ENCODE peak calls at places on chromosomes 1 and 21, in nine cellular contexts. One of them, this sample, is unnamed.

GRCh38 chr1:23798662-23799142 is 1.9 kb downstream of the GALE start:
- DNase-seq in SK-N-SH: peak
- DNase-seq in cardiac muscle cell: no peak
- DNase-seq in AG10803: no peak
- DNase-seq in CD8-positive, alpha-beta T cell: no peak
- DNase-seq in chondrocyte: no peak
- DNase-seq in IMR-90: no peak
- DNase-seq in fibroblast of pulmonary artery: no peak
- DNase-seq in bronchial epithelial cell: no peak
- DNase-seq in this sample: peak

GRCh38 chr1:31626451-31627202 is 9.1 kb downstream of the HCRTR1 start:
- DNase-seq in SK-N-SH: no peak
- DNase-seq in cardiac muscle cell: no peak
- DNase-seq in AG10803: peak
- DNase-seq in CD8-positive, alpha-beta T cell: no peak
- DNase-seq in chondrocyte: no peak
- DNase-seq in IMR-90: peak
- DNase-seq in fibroblast of pulmonary artery: peak
- DNase-seq in bronchial epithelial cell: no peak
- DNase-seq in this sample: no peak

GRCh38 chr1:183103141-183103540 is 79.9 kb downstream of the LAMC1 start:
- DNase-seq in SK-N-SH: no peak
- DNase-seq in cardiac muscle cell: peak
- DNase-seq in AG10803: no peak
- DNase-seq in CD8-positive, alpha-beta T cell: no peak
- DNase-seq in chondrocyte: no peak
- DNase-seq in IMR-90: no peak
- DNase-seq in fibroblast of pulmonary artery: no peak
- DNase-seq in bronchial epithelial cell: no peak
- DNase-seq in this sample: no peak

GRCh38 chr1:187443939-187444338 is 615.2 kb downstream of the PLA2G4A start:
- DNase-seq in SK-N-SH: no peak
- DNase-seq in cardiac muscle cell: peak
- DNase-seq in AG10803: no peak
- DNase-seq in CD8-positive, alpha-beta T cell: no peak
- DNase-seq in chondrocyte: no peak
- DNase-seq in IMR-90: no peak
- DNase-seq in fibroblast of pulmonary artery: no peak
- DNase-seq in bronchial epithelial cell: no peak
- DNase-seq in this sample: no peak

GRCh38 chr1:5904551-5904950 is 87.7 kb downstream of the NPHP4 start:
- DNase-seq in SK-N-SH: no peak
- DNase-seq in cardiac muscle cell: no peak
- DNase-seq in AG10803: no peak
- DNase-seq in CD8-positive, alpha-beta T cell: no peak
- DNase-seq in chondrocyte: no peak
- DNase-seq in IMR-90: no peak
- DNase-seq in fibroblast of pulmonary artery: no peak
- DNase-seq in bronchial epithelial cell: no peak
- DNase-seq in this sample: no peak

GRCh38 chr21:38599381-38599975 is 101.2 kb upstream of the ERG start:
- DNase-seq in SK-N-SH: no peak
- DNase-seq in cardiac muscle cell: no peak
- DNase-seq in AG10803: no peak
- DNase-seq in CD8-positive, alpha-beta T cell: no peak
- DNase-seq in chondrocyte: no peak
- DNase-seq in IMR-90: no peak
- DNase-seq in fibroblast of pulmonary artery: no peak
- DNase-seq in bronchial epithelial cell: no peak
- DNase-seq in this sample: no peak

GRCh38 chr1:64378826-64379225 is 91.1 kb upstream of the CACHD1 start:
- DNase-seq in SK-N-SH: no peak
- DNase-seq in cardiac muscle cell: no peak
- DNase-seq in AG10803: no peak
- DNase-seq in CD8-positive, alpha-beta T cell: no peak
- DNase-seq in chondrocyte: no peak
- DNase-seq in IMR-90: no peak
- DNase-seq in fibroblast of pulmonary artery: no peak
- DNase-seq in bronchial epithelial cell: no peak
- DNase-seq in this sample: no peak

GRCh38 chr1:111422546-111423391 is 4.8 kb downstream of the OVGP1 start:
- DNase-seq in SK-N-SH: no peak
- DNase-seq in cardiac muscle cell: no peak
- DNase-seq in AG10803: peak
- DNase-seq in CD8-positive, alpha-beta T cell: no peak
- DNase-seq in chondrocyte: no peak
- DNase-seq in IMR-90: peak
- DNase-seq in fibroblast of pulmonary artery: no peak
- DNase-seq in bronchial epithelial cell: peak
- DNase-seq in this sample: no peak

GRCh38 chr1:159430985-159431384 is 1.0 kb upstream of the OR10J4 start:
- DNase-seq in SK-N-SH: no peak
- DNase-seq in cardiac muscle cell: no peak
- DNase-seq in AG10803: no peak
- DNase-seq in CD8-positive, alpha-beta T cell: no peak
- DNase-seq in chondrocyte: no peak
- DNase-seq in IMR-90: no peak
- DNase-seq in fibroblast of pulmonary artery: no peak
- DNase-seq in bronchial epithelial cell: no peak
- DNase-seq in this sample: no peak

GRCh38 chr1:35505911-35506798 is 51.0 kb downstream of the KIAA0319L start:
- DNase-seq in SK-N-SH: peak
- DNase-seq in cardiac muscle cell: no peak
- DNase-seq in AG10803: peak
- DNase-seq in CD8-positive, alpha-beta T cell: peak
- DNase-seq in chondrocyte: no peak
- DNase-seq in IMR-90: peak
- DNase-seq in fibroblast of pulmonary artery: peak
- DNase-seq in bronchial epithelial cell: peak
- DNase-seq in this sample: no peak

GRCh38 chr1:4655674-4656532 is 1.5 kb downstream of the AJAP1 start:
- DNase-seq in SK-N-SH: peak
- DNase-seq in cardiac muscle cell: peak
- DNase-seq in AG10803: peak
- DNase-seq in CD8-positive, alpha-beta T cell: no peak
- DNase-seq in chondrocyte: no peak
- DNase-seq in IMR-90: no peak
- DNase-seq in fibroblast of pulmonary artery: peak
- DNase-seq in bronchial epithelial cell: peak
- DNase-seq in this sample: peak

GRCh38 chr1:110069302-110070281 is 880 bp downstream of the ALX3 start:
- DNase-seq in SK-N-SH: no peak
- DNase-seq in cardiac muscle cell: peak
- DNase-seq in AG10803: no peak
- DNase-seq in CD8-positive, alpha-beta T cell: no peak
- DNase-seq in chondrocyte: no peak
- DNase-seq in IMR-90: no peak
- DNase-seq in fibroblast of pulmonary artery: no peak
- DNase-seq in bronchial epithelial cell: no peak
- DNase-seq in this sample: no peak

GRCh38 chr21:34073749-34074282 is 438 bp downstream of the MRPS6 start:
- DNase-seq in SK-N-SH: peak
- DNase-seq in cardiac muscle cell: peak
- DNase-seq in AG10803: peak
- DNase-seq in CD8-positive, alpha-beta T cell: peak
- DNase-seq in chondrocyte: no peak
- DNase-seq in IMR-90: no peak
- DNase-seq in fibroblast of pulmonary artery: peak
- DNase-seq in bronchial epithelial cell: no peak
- DNase-seq in this sample: peak

GRCh38 chr1:8408151-8408839 is 90.4 kb downstream of the SLC45A1 start:
- DNase-seq in SK-N-SH: no peak
- DNase-seq in cardiac muscle cell: no peak
- DNase-seq in AG10803: peak
- DNase-seq in CD8-positive, alpha-beta T cell: no peak
- DNase-seq in chondrocyte: no peak
- DNase-seq in IMR-90: peak
- DNase-seq in fibroblast of pulmonary artery: peak
- DNase-seq in bronchial epithelial cell: no peak
- DNase-seq in this sample: no peak

GRCh38 chr1:115183158-115183557 is 93.9 kb upstream of the TSPAN2 start:
- DNase-seq in SK-N-SH: no peak
- DNase-seq in cardiac muscle cell: no peak
- DNase-seq in AG10803: no peak
- DNase-seq in CD8-positive, alpha-beta T cell: no peak
- DNase-seq in chondrocyte: no peak
- DNase-seq in IMR-90: no peak
- DNase-seq in fibroblast of pulmonary artery: no peak
- DNase-seq in bronchial epithelial cell: no peak
- DNase-seq in this sample: no peak
- TF ChIP-seq CTCF in SK-N-SH: no peak
- TF ChIP-seq CTCF in cardiac muscle cell: no peak
- TF ChIP-seq CTCF in AG10803: no peak
- TF ChIP-seq CTCF in CD8-positive, alpha-beta T cell: no peak
- TF ChIP-seq CTCF in chondrocyte: no peak
- TF ChIP-seq CTCF in IMR-90: no peak
- TF ChIP-seq CTCF in fibroblast of pulmonary artery: no peak
- TF ChIP-seq CTCF in bronchial epithelial cell: no peak
- TF ChIP-seq CTCF in this sample: no peak

GRCh38 chr1:168470821-168471473 is 72.8 kb downstream of the XCL2 start:
- DNase-seq in SK-N-SH: no peak
- DNase-seq in cardiac muscle cell: no peak
- DNase-seq in AG10803: peak
- DNase-seq in CD8-positive, alpha-beta T cell: no peak
- DNase-seq in chondrocyte: no peak
- DNase-seq in IMR-90: peak
- DNase-seq in fibroblast of pulmonary artery: peak
- DNase-seq in bronchial epithelial cell: peak
- DNase-seq in this sample: no peak
- TF ChIP-seq CTCF in SK-N-SH: peak
- TF ChIP-seq CTCF in cardiac muscle cell: no peak
- TF ChIP-seq CTCF in AG10803: peak
- TF ChIP-seq CTCF in CD8-positive, alpha-beta T cell: no peak
- TF ChIP-seq CTCF in chondrocyte: peak
- TF ChIP-seq CTCF in IMR-90: no peak
- TF ChIP-seq CTCF in fibroblast of pulmonary artery: no peak
- TF ChIP-seq CTCF in bronchial epithelial cell: no peak
- TF ChIP-seq CTCF in this sample: no peak

DNA sequence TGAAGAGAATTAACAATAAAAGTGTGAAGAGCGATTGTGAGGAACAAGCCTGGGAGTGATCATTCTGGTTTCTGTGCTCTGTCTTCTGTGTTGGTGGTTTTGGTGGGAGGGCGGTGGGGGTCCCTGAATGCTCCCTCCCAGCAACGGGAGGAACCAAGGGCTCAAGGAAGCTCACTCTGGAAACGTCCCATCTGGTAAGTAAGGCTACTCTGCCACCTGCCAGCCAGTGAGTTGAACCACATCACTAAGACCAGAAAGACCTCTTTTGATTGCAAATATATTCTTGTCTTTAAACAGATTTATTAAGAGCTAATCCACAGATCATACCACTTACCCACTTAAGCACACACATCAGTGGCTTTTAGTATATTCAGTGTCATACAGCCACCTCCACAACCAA is 125.0 kb downstream of the PRDM2 start:
- DNase-seq in SK-N-SH: peak
- DNase-seq in cardiac muscle cell: no peak
- DNase-seq in AG10803: peak
- DNase-seq in CD8-positive, alpha-beta T cell: no peak
- DNase-seq in chondrocyte: peak
- DNase-seq in IMR-90: peak
- DNase-seq in fibroblast of pulmonary artery: no peak
- DNase-seq in bronchial epithelial cell: no peak
- DNase-seq in this sample: no peak
- TF ChIP-seq CTCF in SK-N-SH: peak
- TF ChIP-seq CTCF in cardiac muscle cell: no peak
- TF ChIP-seq CTCF in AG10803: peak
- TF ChIP-seq CTCF in CD8-positive, alpha-beta T cell: no peak
- TF ChIP-seq CTCF in chondrocyte: peak
- TF ChIP-seq CTCF in IMR-90: peak
- TF ChIP-seq CTCF in fibroblast of pulmonary artery: no peak
- TF ChIP-seq CTCF in bronchial epithelial cell: no peak
- TF ChIP-seq CTCF in this sample: no peak

GRCh38 chr1:150164224-150164623 is 14.5 kb downstream of the PLEKHO1 start:
- DNase-seq in SK-N-SH: no peak
- DNase-seq in cardiac muscle cell: no peak
- DNase-seq in AG10803: no peak
- DNase-seq in CD8-positive, alpha-beta T cell: no peak
- DNase-seq in chondrocyte: no peak
- DNase-seq in IMR-90: no peak
- DNase-seq in fibroblast of pulmonary artery: no peak
- DNase-seq in bronchial epithelial cell: no peak
- DNase-seq in this sample: no peak

GRCh38 chr1:150164769-150165168 is 15.1 kb downstream of the PLEKHO1 start:
- DNase-seq in SK-N-SH: no peak
- DNase-seq in cardiac muscle cell: no peak
- DNase-seq in AG10803: no peak
- DNase-seq in CD8-positive, alpha-beta T cell: no peak
- DNase-seq in chondrocyte: no peak
- DNase-seq in IMR-90: peak
- DNase-seq in fibroblast of pulmonary artery: no peak
- DNase-seq in bronchial epithelial cell: no peak
- DNase-seq in this sample: no peak

GRCh38 chr1:150162862-150163706 is 13.4 kb downstream of the PLEKHO1 start:
- DNase-seq in SK-N-SH: peak
- DNase-seq in cardiac muscle cell: peak
- DNase-seq in AG10803: peak
- DNase-seq in CD8-positive, alpha-beta T cell: no peak
- DNase-seq in chondrocyte: no peak
- DNase-seq in IMR-90: peak
- DNase-seq in fibroblast of pulmonary artery: peak
- DNase-seq in bronchial epithelial cell: peak
- DNase-seq in this sample: peak

GRCh38 chr1:150168960-150169565 is 19.3 kb downstream of the PLEKHO1 start:
- DNase-seq in SK-N-SH: peak
- DNase-seq in cardiac muscle cell: peak
- DNase-seq in AG10803: peak
- DNase-seq in CD8-positive, alpha-beta T cell: peak
- DNase-seq in chondrocyte: no peak
- DNase-seq in IMR-90: peak
- DNase-seq in fibroblast of pulmonary artery: peak
- DNase-seq in bronchial epithelial cell: peak
- DNase-seq in this sample: peak

DNA sequence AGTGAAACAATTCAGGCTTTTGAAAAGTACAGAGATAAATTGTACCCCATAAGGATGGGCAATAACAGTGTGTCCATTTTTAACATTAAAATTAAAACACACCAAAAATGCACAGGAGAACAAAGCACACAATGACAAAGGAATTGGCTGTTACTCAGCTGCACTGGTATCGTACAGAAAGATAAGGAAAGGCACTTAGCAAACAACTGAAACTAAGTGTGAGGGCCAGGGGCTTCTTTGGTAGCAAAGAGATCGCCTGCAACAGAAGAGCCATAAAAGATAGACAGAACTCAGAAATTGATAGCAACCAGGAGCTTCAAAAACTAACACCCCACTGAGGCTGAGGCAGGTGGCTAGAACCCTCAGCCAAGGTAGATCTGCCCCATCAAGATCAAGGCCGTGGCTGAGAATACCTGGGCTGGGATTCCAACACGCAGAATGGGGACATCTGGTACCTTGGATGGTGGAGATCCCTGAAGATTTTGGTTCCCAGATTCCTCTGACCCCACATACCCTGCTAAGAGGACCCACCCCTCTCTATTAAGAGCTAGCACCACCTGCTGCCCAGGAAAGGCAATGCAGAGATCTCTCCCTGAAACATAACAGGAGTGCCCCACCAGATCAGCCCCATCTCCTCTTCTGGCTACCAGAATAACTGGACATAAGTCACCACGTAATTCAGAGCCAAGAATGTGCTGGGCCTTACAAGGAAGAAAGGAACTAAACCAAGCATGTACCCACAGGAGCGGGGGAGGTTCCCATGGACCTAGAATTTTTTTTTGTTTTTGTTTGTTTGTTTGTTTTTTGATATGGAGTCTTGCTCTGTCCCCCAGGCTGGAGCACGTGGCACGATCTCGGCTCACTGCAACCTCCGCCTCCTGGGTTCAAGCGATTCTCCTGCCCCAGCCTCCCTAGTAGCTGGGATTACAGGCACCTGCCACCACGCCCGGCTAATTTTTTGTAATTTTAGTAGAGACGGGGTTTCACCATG is 16.2 kb downstream of the PLEKHO1 start:
- DNase-seq in SK-N-SH: peak
- DNase-seq in cardiac muscle cell: peak
- DNase-seq in AG10803: peak
- DNase-seq in CD8-positive, alpha-beta T cell: peak
- DNase-seq in chondrocyte: no peak
- DNase-seq in IMR-90: peak
- DNase-seq in fibroblast of pulmonary artery: peak
- DNase-seq in bronchial epithelial cell: peak
- DNase-seq in this sample: peak
- TF ChIP-seq CTCF in SK-N-SH: peak
- TF ChIP-seq CTCF in cardiac muscle cell: peak
- TF ChIP-seq CTCF in AG10803: peak
- TF ChIP-seq CTCF in CD8-positive, alpha-beta T cell: peak
- TF ChIP-seq CTCF in chondrocyte: peak
- TF ChIP-seq CTCF in IMR-90: peak
- TF ChIP-seq CTCF in fibroblast of pulmonary artery: peak
- TF ChIP-seq CTCF in bronchial epithelial cell: peak
- TF ChIP-seq CTCF in this sample: peak

This sample was measured in endothelial cell.